ENCODE peak calls at places on chromosomes 3 and 15, in seven cellular contexts. One of them, this sample, is unnamed.

GRCh38 chr3:108524547-108524946 is 14.2 kb upstream of the MYH15 start:
- DNase-seq in nucleus accumbens: no peak
- DNase-seq in ELR: no peak
- DNase-seq in left ventricle myocardium inferior: no peak
- DNase-seq in CD8-positive, alpha-beta T cell: no peak
- DNase-seq in GM12891: no peak
- DNase-seq in GM12864: no peak
- DNase-seq in this sample: no peak

GRCh38 chr3:30951806-30952205 is 57.3 kb upstream of the GADL1 start:
- DNase-seq in nucleus accumbens: no peak
- DNase-seq in ELR: no peak
- DNase-seq in left ventricle myocardium inferior: no peak
- DNase-seq in CD8-positive, alpha-beta T cell: no peak
- DNase-seq in GM12891: no peak
- DNase-seq in GM12864: no peak
- DNase-seq in this sample: no peak

GRCh38 chr3:62355703-62356102 is 17.6 kb downstream of the FEZF2 start:
- DNase-seq in nucleus accumbens: no peak
- DNase-seq in ELR: no peak
- DNase-seq in left ventricle myocardium inferior: no peak
- DNase-seq in CD8-positive, alpha-beta T cell: no peak
- DNase-seq in GM12891: no peak
- DNase-seq in GM12864: no peak
- DNase-seq in this sample: no peak

GRCh38 chr15:71098920-71099319 is 16.4 kb upstream of the THSD4 start:
- DNase-seq in nucleus accumbens: no peak
- DNase-seq in ELR: no peak
- DNase-seq in left ventricle myocardium inferior: no peak
- DNase-seq in CD8-positive, alpha-beta T cell: no peak
- DNase-seq in GM12891: no peak
- DNase-seq in GM12864: no peak
- DNase-seq in this sample: no peak

GRCh38 chr3:180085122-180085710 is 48.5 kb upstream of the PEX5L start:
- DNase-seq in nucleus accumbens: no peak
- DNase-seq in ELR: no peak
- DNase-seq in left ventricle myocardium inferior: no peak
- DNase-seq in CD8-positive, alpha-beta T cell: no peak
- DNase-seq in GM12891: no peak
- DNase-seq in GM12864: no peak
- DNase-seq in this sample: no peak

GRCh38 chr3:138812806-138813205 is 21.9 kb downstream of the PIK3CB start:
- DNase-seq in nucleus accumbens: no peak
- DNase-seq in ELR: no peak
- DNase-seq in left ventricle myocardium inferior: no peak
- DNase-seq in CD8-positive, alpha-beta T cell: no peak
- DNase-seq in GM12891: no peak
- DNase-seq in GM12864: no peak
- DNase-seq in this sample: no peak

GRCh38 chr3:182214406-182214805 is 502.7 kb downstream of the SOX2 start:
- DNase-seq in nucleus accumbens: no peak
- DNase-seq in ELR: no peak
- DNase-seq in left ventricle myocardium inferior: peak
- DNase-seq in CD8-positive, alpha-beta T cell: no peak
- DNase-seq in GM12891: no peak
- DNase-seq in GM12864: no peak
- DNase-seq in this sample: no peak

GRCh38 chr3:32420138-32420981 is 28.7 kb downstream of the CMTM7 start:
- DNase-seq in nucleus accumbens: no peak
- DNase-seq in ELR: peak
- DNase-seq in left ventricle myocardium inferior: no peak
- DNase-seq in CD8-positive, alpha-beta T cell: no peak
- DNase-seq in GM12891: no peak
- DNase-seq in GM12864: no peak
- DNase-seq in this sample: no peak

GRCh38 chr3:14884665-14885064 is 62.7 kb upstream of the NR2C2 start:
- DNase-seq in nucleus accumbens: no peak
- DNase-seq in ELR: no peak
- DNase-seq in left ventricle myocardium inferior: no peak
- DNase-seq in CD8-positive, alpha-beta T cell: no peak
- DNase-seq in GM12891: no peak
- DNase-seq in GM12864: no peak
- DNase-seq in this sample: no peak

GRCh38 chr15:32107477-32108080 is 77.3 kb downstream of the CHRNA7 start:
- DNase-seq in nucleus accumbens: no peak
- DNase-seq in ELR: no peak
- DNase-seq in left ventricle myocardium inferior: no peak
- DNase-seq in CD8-positive, alpha-beta T cell: no peak
- DNase-seq in GM12891: no peak
- DNase-seq in GM12864: no peak
- DNase-seq in this sample: no peak

This sample was measured in amygdala.